ENCODE peak calls at places on chromosomes 1 and 21, in five cellular contexts. F, X, Z, M and O are unnamed samples.
A peak's percentile ranks its signal among the peaks of the same experiment; 100 is the strongest.

GRCh38 chr21:45335761-45336534 is 48.3 kb upstream of the POFUT2 start:
- DNase-seq in M (no peak), X (no peak), Z (no peak), F (no peak), O (no peak)

GRCh38 chr1:5927506-5928370 is 64.5 kb downstream of the NPHP4 start:
- DNase-seq in X (no peak), M (no peak), Z (no peak), F (no peak), O (no peak)

GRCh38 chr1:52240592-52240991 is 98.7 kb downstream of the ZFYVE9 start:
- DNase-seq in X (no peak), M (no peak), F (no peak), Z (no peak), O (no peak)

GRCh38 chr1:44644806-44645205 is 29.5 kb downstream of the TMEM53 start:
- DNase-seq in Z (no peak), F (no peak), X (no peak), M (no peak), O (no peak)

GRCh38 chr1:97849350-97850339 is 71.2 kb downstream of the DPYD start:
- DNase-seq in X (no peak), Z (no peak), M (no peak), F (no peak), O (no peak)

GRCh38 chr1:175169305-175170018 is 23.1 kb downstream of the KIAA0040 start:
- DNase-seq in M (no peak), Z (no peak), F (no peak), X (no peak), O (no peak)

GRCh38 chr1:110463695-110464094 is 12.7 kb downstream of the PROK1 start:
- DNase-seq in X (no peak), F (no peak), Z (no peak), M (no peak), O (no peak)

GRCh38 chr1:110155878-110156522 is 5.7 kb downstream of the SLC6A17 start:
- DNase-seq in Z (no peak), F (peak; percentile 4), M (no peak), X (peak; percentile 67), O (peak; percentile 84)

GRCh38 chr21:45392206-45392971 is 12.6 kb upstream of the COL18A1 start:
- DNase-seq in Z (no peak), X (no peak), M (no peak), F (no peak), O (peak; percentile 7)

GRCh38 chr1:114263343-114263742 is 109.7 kb upstream of the SYT6 start:
- DNase-seq in F (no peak), M (peak; percentile 26), Z (no peak), X (no peak), O (no peak)

GRCh38 chr1:217534566-217534965 is 96.3 kb downstream of the GPATCH2 start:
- DNase-seq in Z (no peak), F (no peak), X (no peak), M (no peak), O (no peak)

GRCh38 chr1:155078496-155079209 is at the start of gene EFNA3:
- DNase-seq in Z (no peak), F (no peak), X (peak; percentile 86), M (no peak), O (peak; percentile 84)

GRCh38 chr1:13947658-13948057 is 247.7 kb downstream of the PRDM2 start:
- DNase-seq in Z (no peak), F (no peak), M (no peak), X (peak; percentile 52), O (no peak)

GRCh38 chr1:1317420-1317819 is 7.0 kb downstream of the INTS11 start:
- DNase-seq in M (no peak), X (no peak), Z (no peak), F (no peak), O (no peak)

GRCh38 chr1:60427701-60428100 is 354.1 kb upstream of the C1orf87 start:
- DNase-seq in X (no peak), Z (no peak), F (no peak), M (no peak), O (no peak)

GRCh38 chr1:233505130-233505529 is 108.8 kb upstream of the KCNK1 start:
- DNase-seq in M (no peak), F (no peak), X (no peak), Z (no peak), O (no peak)

DNA sequence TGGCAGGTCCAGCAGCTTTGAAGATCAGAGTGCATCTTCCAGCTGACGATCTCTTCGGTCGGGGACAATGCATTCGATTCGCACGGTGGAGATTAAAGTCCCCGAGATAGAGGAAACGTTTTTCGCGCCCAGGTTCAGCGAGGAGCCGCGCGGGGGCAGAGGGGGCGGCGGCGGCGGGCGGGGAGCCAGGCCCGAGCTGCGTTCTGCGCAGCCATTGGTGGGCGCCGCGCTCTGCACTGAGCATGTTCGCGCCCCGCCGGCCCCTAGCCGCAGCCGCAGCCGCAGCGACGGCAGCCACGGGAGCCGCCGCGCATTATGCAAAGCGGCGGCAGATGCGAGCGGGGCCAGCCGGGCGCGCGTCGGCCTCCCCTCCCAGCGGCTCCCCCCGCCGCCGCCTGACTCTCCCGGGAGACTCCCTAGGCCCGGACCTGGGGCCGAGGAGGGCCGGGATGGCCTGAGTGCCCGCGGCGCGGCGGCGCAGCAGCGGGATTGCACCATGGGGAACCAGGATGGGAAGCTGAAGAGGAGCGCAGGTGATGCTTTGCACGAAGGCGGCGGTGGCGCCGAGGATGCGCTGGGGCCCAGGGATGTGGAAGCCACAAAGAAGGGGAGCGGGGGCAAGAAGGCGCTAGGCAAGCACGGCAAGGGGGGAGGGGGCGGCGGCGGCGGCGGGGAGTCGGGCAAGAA is at the start of gene FMN2:
- DNase-seq in X (peak; percentile 13), M (no peak), F (peak; percentile 0), Z (no peak), O (peak; percentile 68)
- TF ChIP-seq CREB1 in X (no peak), M (no peak), F (no peak), Z (no peak), O (no peak)

DNA sequence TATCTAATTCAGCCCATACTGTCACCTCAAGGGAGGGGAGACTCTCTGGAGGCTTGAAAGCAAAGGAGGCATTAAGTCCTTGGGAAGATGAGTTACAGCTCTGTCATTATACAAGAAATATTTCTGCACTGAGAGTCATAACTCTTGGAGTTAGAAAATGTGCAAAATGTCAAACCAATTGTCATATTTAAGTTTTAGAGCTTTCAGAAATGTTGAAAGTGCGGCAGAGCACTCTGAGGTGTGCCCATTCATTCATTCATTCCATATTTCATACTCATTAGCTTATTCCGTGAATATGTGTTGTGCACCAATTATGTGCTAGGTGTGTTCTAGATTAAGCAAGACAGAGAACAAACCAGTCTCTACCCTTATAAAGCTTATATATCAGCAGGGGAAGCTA is 87.1 kb downstream of the HUNK start:
- DNase-seq in F (no peak), X (no peak), M (no peak), Z (no peak), O (no peak)
- TF ChIP-seq ATF3 in F (no peak), X (no peak), M (no peak), Z (no peak), O (no peak)

DNA sequence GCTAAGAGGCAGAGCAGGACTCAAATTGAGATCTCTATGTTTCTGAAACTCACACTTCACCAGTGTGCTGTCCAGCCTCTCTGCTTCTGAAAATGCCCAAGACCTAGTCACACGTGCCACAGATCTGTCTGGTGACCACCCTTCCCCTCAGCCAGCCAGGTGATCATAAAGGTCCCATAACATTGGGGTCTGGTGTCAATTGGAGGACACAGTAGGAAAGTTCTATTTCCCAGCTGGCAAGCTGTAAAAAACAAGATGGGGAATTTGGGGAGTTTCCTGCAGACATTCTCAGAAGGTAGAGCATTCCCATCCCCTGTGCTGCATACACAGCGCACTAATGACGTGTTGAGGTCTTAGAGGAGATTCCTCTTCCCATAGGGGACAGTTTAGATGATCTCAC is 50.1 kb downstream of the RPS6KA1 start:
- DNase-seq in Z (no peak), X (no peak), F (no peak), M (peak; percentile 43), O (no peak)
- TF ChIP-seq CREB1 in Z (no peak), X (no peak), F (peak; percentile 4), M (peak; percentile 74), O (no peak)

GRCh38 chr1:117512728-117513321 is 93.0 kb upstream of the TENT5C start:
- DNase-seq in M (no peak), F (no peak), Z (no peak), X (peak; percentile 29), O (no peak)
- TF ChIP-seq ATF3 in M (no peak), F (no peak), Z (no peak), X (no peak), O (no peak)

GRCh38 chr1:77349275-77349674 is 67.5 kb downstream of the AK5 start:
- DNase-seq in X (peak; percentile 11), M (no peak), Z (no peak), F (no peak), O (no peak)

GRCh38 chr1:77350012-77350411 is 68.2 kb downstream of the AK5 start:
- DNase-seq in F (no peak), X (peak; percentile 66), Z (no peak), M (no peak), O (no peak)

GRCh38 chr1:77342745-77343144 is 60.9 kb downstream of the AK5 start:
- DNase-seq in F (no peak), X (no peak), M (no peak), Z (no peak), O (no peak)

GRCh38 chr1:77348561-77348960 is 66.7 kb downstream of the AK5 start:
- DNase-seq in M (no peak), Z (no peak), X (no peak), F (no peak), O (no peak)

DNA sequence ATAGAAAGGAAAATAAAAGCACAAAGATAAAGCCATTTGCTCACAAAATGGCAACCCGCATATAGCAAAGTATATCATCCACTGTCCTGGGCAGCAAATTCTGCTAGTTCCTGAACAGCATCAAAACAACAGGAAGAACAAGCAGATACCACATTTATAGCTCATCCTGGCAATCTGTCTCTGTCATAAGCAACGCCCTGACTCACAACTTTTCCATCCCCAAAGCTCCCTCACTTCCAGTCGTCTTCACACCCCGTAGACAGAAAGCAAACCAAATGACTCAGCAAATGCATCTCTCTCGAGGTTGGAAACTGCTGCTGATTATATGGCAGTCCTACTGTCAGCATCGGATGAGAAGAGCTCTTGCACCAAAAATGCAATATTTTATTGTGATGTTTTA is 65.8 kb downstream of the AK5 start:
- DNase-seq in X (peak; percentile 79), M (no peak), Z (no peak), F (peak; percentile 6), O (no peak)
- TF ChIP-seq CREB1 in X (no peak), M (no peak), Z (no peak), F (no peak), O (no peak)

GRCh38 chr1:92483442-92484170 is 3.1 kb downstream of the GFI1 start:
- DNase-seq in M (no peak), X (no peak), Z (no peak), F (no peak), O (peak; percentile 71)

GRCh38 chr1:92485374-92486250 is 1.1 kb downstream of the GFI1 start:
- DNase-seq in F (peak; percentile 49), M (no peak), X (peak; percentile 65), Z (no peak), O (peak; percentile 80)

GRCh38 chr1:92486251-92487077 is at the start of gene GFI1:
- DNase-seq in M (no peak), X (no peak), Z (no peak), F (peak; percentile 49), O (peak; percentile 66)

GRCh38 chr1:92484171-92484471 is 2.6 kb downstream of the GFI1 start:
- DNase-seq in F (no peak), Z (no peak), X (no peak), M (no peak), O (no peak)

GRCh38 chr1:92484472-92485373 is 2.0 kb downstream of the GFI1 start:
- DNase-seq in Z (no peak), M (no peak), F (no peak), X (no peak), O (peak; percentile 66)
- TF ChIP-seq ATF3 in Z (no peak), M (no peak), F (no peak), X (no peak), O (no peak)